ENCODE peak calls at places on chromosomes 11 and 22, in four cellular contexts. B, P, Y and O are unnamed samples.

GRCh38 chr11:73315288-73316020 is 7.4 kb downstream of the ARHGEF17 start:
- DNase-seq in B (no peak), P (no peak), Y (no peak), O (no peak)

GRCh38 chr11:19102521-19102900 is 14.5 kb upstream of the ZDHHC13 start:
- DNase-seq in B (no peak), P (no peak), Y (no peak), O (no peak)

GRCh38 chr11:58575377-58576020 is at the start of gene LPXN:
- DNase-seq in Y (peak), B (no peak), P (no peak), O (no peak)

GRCh38 chr11:28659716-28660348 is 551.6 kb downstream of the METTL15 start:
- DNase-seq in Y (no peak), B (no peak), P (no peak), O (no peak)

GRCh38 chr11:121482231-121483129 is 29.7 kb upstream of the SORL1-AS1 start:
- DNase-seq in B (no peak), P (no peak), Y (peak), O (no peak)

GRCh38 chr22:37609240-37610152 is 862 bp downstream of the GGA1 start:
- DNase-seq in Y (peak), P (no peak), B (no peak), O (no peak)

GRCh38 chr11:8863838-8864237 is 47.2 kb upstream of the AKIP1 start:
- DNase-seq in B (no peak), Y (no peak), P (no peak), O (peak)

GRCh38 chr11:64743591-64744543 is at the start of gene RASGRP2:
- DNase-seq in B (peak), Y (peak), P (peak), O (peak)

GRCh38 chr22:36775589-36775965 is 342 bp downstream of the IFT27 start:
- DNase-seq in P (peak), B (peak), Y (peak), O (no peak)

GRCh38 chr11:77191823-77192495 is 63.9 kb downstream of the MYO7A start:
- DNase-seq in P (peak), B (peak), Y (peak), O (no peak)

GRCh38 chr22:20803696-20804324 is 29.9 kb downstream of the SERPIND1 start:
- DNase-seq in B (peak), P (peak), Y (peak), O (no peak)

GRCh38 chr11:47917643-47918369 is 62.6 kb upstream of the PTPRJ start:
- DNase-seq in P (peak), B (peak), Y (peak), O (peak)

GRCh38 chr22:41048791-41049717 is 43.3 kb upstream of the EP300 start:
- DNase-seq in Y (no peak), B (peak), P (peak), O (peak)

GRCh38 chr11:120807414-120808150 is 216.3 kb upstream of the TBCEL start:
- DNase-seq in B (no peak), Y (no peak), P (peak), O (peak)

GRCh38 chr22:26779108-26779507 is 121.7 kb downstream of the MIAT start:
- DNase-seq in B (no peak), P (no peak), Y (no peak), O (no peak)

GRCh38 chr11:119660166-119660720 is 68.8 kb downstream of the NECTIN1 start:
- DNase-seq in P (no peak), Y (no peak), B (no peak), O (no peak)

GRCh38 chr22:46587492-46588278 is 32.5 kb upstream of the GRAMD4 start:
- DNase-seq in B (no peak), Y (peak), P (no peak), O (no peak)

GRCh38 chr11:8267831-8268529 is 4.3 kb upstream of the LMO1 start:
- DNase-seq in Y (no peak), B (no peak), P (no peak), O (no peak)

GRCh38 chr11:26985941-26986340 is 8.0 kb upstream of the FIBIN start:
- DNase-seq in B (no peak), P (no peak), Y (no peak), O (no peak)

GRCh38 chr11:34585870-34586654 is 34.8 kb upstream of the EHF start:
- DNase-seq in B (no peak), Y (peak), P (no peak), O (peak)

GRCh38 chr11:105611414-105611813 is 1.5 kb downstream of the GRIA4 start:
- DNase-seq in B (no peak), Y (no peak), P (no peak), O (no peak)
- H3K27ac ChIP-seq in B (no peak), Y (no peak), P (no peak), O (no peak)

GRCh38 chr11:1749020-1749758 is 1.2 kb downstream of the IFITM10 start:
- DNase-seq in B (peak), Y (no peak), P (no peak), O (peak)
- H3K27ac ChIP-seq in B (peak), Y (no peak), P (no peak), O (no peak)

DNA sequence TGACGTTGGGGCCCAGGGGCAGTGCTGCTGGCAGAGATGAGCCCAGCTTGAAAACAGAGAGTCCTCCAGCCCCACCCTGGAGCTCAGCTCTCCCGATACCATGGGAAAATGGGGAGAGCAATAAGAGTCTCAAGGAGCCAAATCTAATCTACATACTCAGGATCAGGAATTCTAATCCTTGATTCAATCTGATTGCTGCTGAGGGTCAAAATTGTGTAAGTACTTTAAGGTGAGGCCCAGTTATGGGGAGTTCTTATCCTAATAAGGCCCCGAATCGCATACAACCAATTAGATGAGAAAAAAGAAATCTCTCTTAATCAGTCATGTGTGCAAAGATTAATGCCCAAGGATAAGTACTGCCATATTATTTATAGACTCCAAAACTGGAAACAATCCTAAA is 202.9 kb downstream of the FAM76B start:
- DNase-seq in P (no peak), B (no peak), Y (no peak), O (no peak)
- H3K27ac ChIP-seq in P (no peak), B (no peak), Y (no peak), O (no peak)

GRCh38 chr11:66636411-66636810 is 2.1 kb upstream of the RBM4 start:
- DNase-seq in B (no peak), Y (no peak), P (no peak), O (no peak)
- H3K27ac ChIP-seq in B (no peak), Y (no peak), P (no peak), O (no peak)

GRCh38 chr22:50260434-50260800 is 1.1 kb downstream of the MAPK12 start:
- DNase-seq in B (no peak), Y (no peak), P (no peak), O (no peak)
- H3K27ac ChIP-seq in B (peak), Y (peak), P (no peak), O (no peak)

DNA sequence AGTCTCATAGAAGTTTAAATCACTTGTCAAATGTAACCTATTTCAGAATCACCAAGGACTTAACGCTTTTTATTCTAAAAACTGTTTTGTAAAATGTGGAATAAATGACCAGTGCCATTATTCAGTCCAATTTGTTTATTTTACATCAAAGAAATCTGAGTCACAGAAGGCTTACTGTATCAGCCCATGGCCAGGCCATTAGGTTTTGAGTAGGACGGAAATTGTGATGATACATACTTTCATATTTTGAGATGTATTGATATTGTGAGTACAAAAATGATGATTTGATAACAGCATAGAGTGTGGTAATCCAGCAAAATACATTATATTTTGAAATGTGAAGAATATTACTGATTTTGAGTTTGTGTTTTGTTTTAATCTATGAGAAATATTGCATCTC is 81.2 kb downstream of the PIWIL3 start:
- DNase-seq in Y (no peak), P (no peak), B (no peak), O (no peak)
- H3K27ac ChIP-seq in Y (no peak), P (no peak), B (no peak), O (no peak)

DNA sequence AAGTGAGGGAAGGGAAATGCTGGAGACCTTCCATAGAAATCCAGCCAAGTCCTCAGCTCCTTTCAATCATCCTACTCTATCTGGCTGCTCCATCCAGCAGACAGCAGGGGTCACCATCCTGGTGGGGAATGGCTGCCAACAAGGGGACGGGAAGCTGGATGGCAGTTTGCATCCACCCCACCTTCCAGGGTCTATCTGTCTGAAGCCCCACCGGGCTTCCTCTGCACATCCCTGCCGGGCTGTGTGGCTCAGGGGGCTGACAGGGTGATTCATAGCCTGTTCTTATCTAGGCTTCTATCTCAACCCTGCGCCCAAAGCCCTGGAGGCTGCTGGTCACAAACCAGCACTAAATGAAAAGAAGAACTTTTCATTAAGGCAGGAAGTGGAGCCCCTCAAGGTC is 1.1 kb downstream of the SYTL2 start:
- DNase-seq in P (no peak), B (no peak), Y (peak), O (no peak)
- H3K27ac ChIP-seq in P (no peak), B (peak), Y (peak), O (no peak)

DNA sequence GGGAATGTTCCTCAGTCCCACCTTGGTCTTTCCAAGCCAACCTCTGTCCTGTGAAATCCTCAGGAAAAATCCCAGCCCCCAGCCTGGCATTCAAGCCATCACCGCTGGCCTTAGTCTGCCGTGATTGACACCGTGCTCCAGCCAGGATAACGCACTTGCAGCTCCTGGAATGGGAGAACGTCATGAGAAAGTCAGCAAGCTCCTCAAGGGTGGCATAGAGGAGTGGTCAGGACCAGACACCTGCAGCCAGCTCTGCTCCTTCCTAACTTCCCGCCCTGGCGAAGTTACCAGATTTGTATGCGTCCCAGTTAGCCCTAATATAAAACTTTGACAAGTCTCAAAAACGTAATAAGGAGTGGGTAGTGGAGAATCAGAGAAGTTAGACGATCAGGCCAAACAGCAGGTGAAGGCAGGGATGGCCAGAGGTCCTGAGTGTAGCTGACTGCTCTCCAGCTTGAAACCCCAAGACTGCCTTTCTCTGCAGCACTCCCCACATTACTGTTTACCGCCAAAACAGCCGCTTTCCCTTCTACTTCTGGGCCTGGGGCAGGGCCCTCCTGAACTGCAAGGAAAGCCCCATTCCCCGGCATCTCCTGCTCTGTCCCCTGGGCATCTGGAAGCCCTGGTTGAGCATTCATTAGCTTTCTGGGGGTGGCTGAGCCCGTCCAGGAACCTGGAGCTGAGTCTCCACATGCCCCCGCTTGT is 1.3 kb upstream of the DKK3 start:
- DNase-seq in P (no peak), Y (no peak), B (no peak), O (no peak)
- H3K27ac ChIP-seq in P (no peak), Y (no peak), B (no peak), O (no peak)

GRCh38 chr11:132035736-132036135 is 665.3 kb downstream of the NTM start:
- DNase-seq in Y (no peak), P (no peak), B (no peak), O (no peak)
- H3K27ac ChIP-seq in Y (no peak), P (no peak), B (no peak), O (no peak)

DNA sequence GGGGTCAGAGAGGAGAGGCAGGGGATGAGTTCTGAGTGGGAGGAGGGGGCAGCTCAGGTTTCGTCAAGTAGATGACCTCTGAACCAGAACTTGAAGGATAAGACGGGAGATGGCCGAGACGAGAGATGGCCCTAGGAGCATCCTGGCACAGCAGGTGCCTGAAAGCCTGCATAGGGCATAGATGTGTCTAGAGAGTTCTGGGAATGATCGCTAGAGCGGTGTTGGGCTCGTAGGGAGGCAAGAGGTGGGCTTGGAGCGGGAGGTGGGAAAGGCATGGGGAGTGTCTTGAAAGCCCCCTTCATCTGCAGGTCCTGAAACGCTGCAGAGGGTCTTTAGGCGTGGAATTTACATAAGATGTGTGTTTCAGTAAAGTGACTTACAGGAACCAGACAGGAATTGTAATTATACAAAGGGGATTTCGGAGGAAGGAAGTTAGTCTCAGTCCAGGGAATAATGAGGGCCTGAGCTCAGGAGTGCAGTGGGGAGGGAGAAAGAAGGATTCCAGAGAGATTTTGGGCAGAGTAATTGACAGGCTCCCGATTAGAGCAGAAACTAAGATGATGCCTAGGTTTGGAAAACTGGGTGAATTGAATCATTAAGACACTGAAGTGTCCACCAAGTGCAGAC is 43.3 kb upstream of the CLDN5 start:
- DNase-seq in Y (no peak), P (no peak), B (no peak), O (no peak)
- H3K27ac ChIP-seq in Y (no peak), P (no peak), B (no peak), O (no peak)